ENCODE peak calls at places on chromosomes 16 and 17, in six cellular contexts. X, U, B, W, R and Y are unnamed samples.

GRCh38 chr16:88886915-88887521 is 20.6 kb upstream of the PABPN1L start:
- DNase-seq in B (no peak), W (no peak), R (no peak), U (no peak), X (peak; percentile 44), Y (no peak)

GRCh38 chr17:57975044-57975443 is 13.0 kb downstream of the VEZF1 start:
- DNase-seq in R (no peak), B (no peak), X (no peak), U (no peak), W (no peak), Y (no peak)

GRCh38 chr16:1980026-1980769 is 1.1 kb downstream of the NOXO1 start:
- DNase-seq in R (no peak), U (peak; percentile 14), X (no peak), B (no peak), W (no peak), Y (no peak)

GRCh38 chr17:7750321-7750821 is 32.8 kb downstream of the DNAH2 start:
- DNase-seq in W (peak; percentile 9), R (no peak), B (peak; percentile 58), X (no peak), U (peak; percentile 65), Y (peak; percentile 93)

GRCh38 chr17:79233916-79234551 is 159.4 kb downstream of the ENGASE start:
- DNase-seq in R (no peak), W (no peak), X (no peak), B (no peak), U (no peak), Y (no peak)

GRCh38 chr16:84502581-84502980 is 1.9 kb downstream of the MEAK7 start:
- DNase-seq in R (no peak), B (peak; percentile 31), U (peak; percentile 41), X (no peak), W (peak; percentile 73), Y (no peak)

GRCh38 chr16:64534180-64534780 is 587.6 kb downstream of the CDH11 start:
- DNase-seq in R (no peak), X (no peak), U (no peak), W (peak; percentile 3), B (no peak), Y (no peak)

GRCh38 chr16:67874147-67874771 is 1.4 kb downstream of the EDC4 start:
- DNase-seq in R (no peak), X (no peak), W (no peak), B (no peak), U (no peak), Y (no peak)

GRCh38 chr16:22386976-22387375 is 12.6 kb upstream of the CDR2 start:
- DNase-seq in U (no peak), R (no peak), B (peak; percentile 60), X (no peak), W (peak; percentile 91), Y (peak; percentile 90)

GRCh38 chr16:1633310-1633709 is 21.1 kb downstream of the CRAMP1 start:
- DNase-seq in U (no peak), B (no peak), R (no peak), W (no peak), X (no peak), Y (no peak)

GRCh38 chr17:269616-270514 is 82.7 kb downstream of the RPH3AL start:
- DNase-seq in U (no peak), W (no peak), X (peak; percentile 9), R (no peak), B (no peak), Y (no peak)

GRCh38 chr16:88737298-88738166 is 31.2 kb downstream of the CTU2 start:
- DNase-seq in R (peak; percentile 54), X (peak; percentile 87), U (peak; percentile 29), W (peak; percentile 55), B (peak; percentile 84), Y (peak; percentile 44)